ENCODE peak calls at places on chromosomes 2 and 18, in six cellular contexts. J, D, Q, W, V and F are unnamed samples.

GRCh38 chr2:12300927-12301326 is 415.8 kb upstream of the TRIB2 start:
- DNase-seq in J (no peak), D (no peak), Q (no peak), W (no peak), V (no peak), F (no peak)

GRCh38 chr18:51537487-51537886 is 340.0 kb upstream of the MEX3C start:
- DNase-seq in J (no peak), D (peak), Q (no peak), W (peak), V (no peak), F (no peak)

GRCh38 chr18:79507076-79507545 is 111.4 kb downstream of the NFATC1 start:
- DNase-seq in J (no peak), D (peak), Q (peak), W (peak), V (peak), F (peak)

GRCh38 chr2:197174539-197175094 is 136.0 kb downstream of the ANKRD44 start:
- DNase-seq in J (no peak), D (no peak), Q (no peak), W (no peak), V (no peak), F (no peak)

GRCh38 chr18:59123588-59124369 is 15.9 kb upstream of the SEC11C start:
- DNase-seq in J (no peak), D (no peak), Q (no peak), W (no peak), V (no peak), F (no peak)

GRCh38 chr2:223625652-223626051 is 23.5 kb upstream of the SCG2 start:
- DNase-seq in J (no peak), D (no peak), Q (no peak), W (no peak), V (no peak), F (no peak)

GRCh38 chr2:40204268-40204667 is 247.6 kb downstream of the SLC8A1 start:
- DNase-seq in J (no peak), D (no peak), Q (no peak), W (no peak), V (no peak), F (no peak)

GRCh38 chr2:101173707-101174295 is 22.6 kb upstream of the TBC1D8 start:
- DNase-seq in J (no peak), D (no peak), Q (no peak), W (peak), V (no peak), F (peak)

GRCh38 chr2:145744541-145745386 is 1224.8 kb upstream of the ZEB2 start:
- DNase-seq in J (no peak), D (no peak), Q (no peak), W (no peak), V (no peak), F (no peak)

GRCh38 chr2:8682719-8683667 is 1.1 kb downstream of the ID2 start:
- DNase-seq in J (no peak), D (peak), Q (no peak), W (peak), V (no peak), F (peak)

GRCh38 chr2:178234648-178235047 is 40.3 kb downstream of the OSBPL6 start:
- DNase-seq in J (no peak), D (no peak), Q (no peak), W (no peak), V (no peak), F (no peak)

GRCh38 chr2:10868465-10869314 is 43.0 kb upstream of the KCNF1 start:
- DNase-seq in J (no peak), D (no peak), Q (no peak), W (no peak), V (no peak), F (no peak)

GRCh38 chr18:36354989-36355388 is 57.5 kb downstream of the FHOD3 start:
- DNase-seq in J (no peak), D (no peak), Q (no peak), W (no peak), V (no peak), F (no peak)

GRCh38 chr2:173511942-173512341 is 157.3 kb downstream of the CDCA7 start:
- DNase-seq in J (no peak), D (no peak), Q (no peak), W (no peak), V (no peak), F (no peak)

GRCh38 chr18:74132201-74132600 is 15.4 kb downstream of the FBXO15 start:
- DNase-seq in J (no peak), D (no peak), Q (no peak), W (no peak), V (no peak), F (no peak)

DNA sequence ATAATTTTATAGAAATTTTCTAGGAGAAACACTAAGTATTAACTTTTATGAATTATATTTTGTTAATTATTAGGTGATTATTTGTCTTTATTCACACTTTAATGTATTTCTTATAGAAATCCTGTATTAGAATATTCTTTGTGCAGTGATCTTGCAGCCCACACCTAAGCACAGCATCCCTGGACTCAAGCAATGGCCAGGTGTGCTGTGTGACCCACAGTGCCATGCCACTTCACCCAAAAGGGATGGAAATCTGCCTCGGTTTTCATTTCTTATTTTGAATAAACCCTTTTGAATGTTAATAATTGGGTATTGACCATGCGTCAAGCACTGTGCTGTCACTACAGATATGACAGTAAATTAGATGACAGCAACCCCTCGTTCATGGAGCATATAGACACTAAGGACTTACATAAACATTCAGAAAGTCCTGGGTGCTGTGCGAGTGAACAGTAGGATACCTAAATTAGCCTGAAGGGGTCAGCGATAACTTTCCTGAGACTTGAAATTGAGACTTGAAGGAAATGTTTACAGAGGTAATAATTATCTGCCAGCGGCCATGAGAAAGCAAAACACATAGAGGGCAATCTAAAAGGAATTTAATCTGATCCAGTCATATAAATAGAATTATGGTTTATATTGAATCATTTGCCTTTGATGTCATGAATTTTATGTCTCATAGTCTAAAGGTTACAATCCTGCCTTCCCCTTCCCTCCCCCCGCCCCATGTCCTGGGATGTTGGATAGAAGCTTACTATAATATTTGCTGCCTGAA is 52.7 kb upstream of the CALCRL start:
- DNase-seq in J (peak), D (peak), Q (no peak), W (no peak), V (no peak), F (no peak)
- TF ChIP-seq CTCF in J (peak), D (peak), Q (no peak), W (no peak), V (no peak), F (no peak)

GRCh38 chr2:232235206-232235605 is 143.3 kb upstream of the ALPP start:
- DNase-seq in J (no peak), D (no peak), Q (no peak), W (no peak), V (no peak), F (no peak)
- H3K4me3 ChIP-seq in J (no peak), D (no peak), Q (no peak), W (no peak), V (no peak), F (no peak)

DNA sequence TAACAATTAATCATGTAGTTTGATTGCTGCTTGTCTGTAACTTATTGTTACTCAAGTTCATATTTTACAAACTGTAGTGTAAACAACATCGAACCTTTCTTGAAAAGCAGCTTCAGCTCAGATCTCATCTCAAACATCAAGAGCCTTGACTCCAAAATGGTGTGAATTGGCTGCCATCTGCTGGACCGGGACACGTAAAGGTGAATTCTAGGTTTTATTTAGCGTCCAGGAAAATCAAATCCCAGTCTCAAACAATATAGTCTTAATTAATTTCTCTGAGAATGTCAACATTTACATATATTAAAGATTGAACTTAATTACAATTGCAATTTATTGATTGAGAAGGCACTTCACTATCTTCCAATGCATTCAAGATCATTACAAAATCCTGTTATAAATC is 453.0 kb downstream of the GALR1 start:
- DNase-seq in J (peak), D (peak), Q (no peak), W (no peak), V (no peak), F (no peak)
- TF ChIP-seq CTCF in J (peak), D (no peak), Q (no peak), W (no peak), V (peak), F (peak)

DNA sequence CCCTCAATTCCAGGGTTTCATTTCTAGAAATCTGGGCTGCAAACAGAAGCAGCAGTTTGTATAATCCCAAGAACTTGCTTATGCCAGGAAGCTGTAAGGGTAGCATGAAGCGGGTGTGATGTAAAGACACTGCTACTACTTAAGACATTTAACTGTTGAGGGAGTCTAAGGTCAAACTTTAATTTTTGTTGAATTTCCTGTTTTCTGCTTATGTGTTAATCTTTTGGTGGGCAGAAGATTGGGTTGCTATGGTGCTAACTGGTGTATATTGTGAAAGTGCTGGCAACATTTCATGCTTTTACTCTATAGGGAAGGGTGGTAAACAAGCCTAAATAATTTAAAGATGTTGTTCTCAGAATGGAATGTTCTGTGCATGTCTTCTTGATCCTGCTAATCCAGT is 2.7 kb downstream of the NCOA1 start:
- DNase-seq in J (no peak), D (no peak), Q (no peak), W (no peak), V (no peak), F (no peak)
- H3K4me3 ChIP-seq in J (no peak), D (no peak), Q (peak), W (no peak), V (no peak), F (no peak)